ENCODE peak calls at places on chromosomes 5 and 9, in seven cellular contexts. I is tibial nerve, P is esophagus squamous epithelium, N is stomach, J is H1, F is heart left ventricle, S is ovary. O is an unnamed sample. For H3K4me1 and H3K36me3, the result is how much of the 10 kb centered on the place peaks cover.

GRCh38 chr5:111399113-111399512 is 113.2 kb downstream of the STARD4 start:
- DNase-seq in I (no peak), P (no peak), N (no peak), J (no peak), F (no peak), S (no peak), O (no peak)

GRCh38 chr9:71249729-71250317 is 128.4 kb upstream of the TRPM3 start:
- DNase-seq in I (no peak), P (no peak), N (no peak), J (no peak), F (no peak), S (no peak), O (no peak)

GRCh38 chr9:110578896-110579752 is at the start of gene SVEP1:
- DNase-seq in I (peak), P (no peak), N (no peak), J (peak), F (peak), S (peak), O (no peak)

GRCh38 chr5:170552486-170553122 is 48.8 kb downstream of the KCNIP1 start:
- DNase-seq in I (peak), P (no peak), N (peak), J (no peak), F (peak), S (peak), O (no peak)

GRCh38 chr5:95895771-95896170 is 65.9 kb downstream of the ELL2 start:
- DNase-seq in I (no peak), P (no peak), N (no peak), J (no peak), F (no peak), S (no peak), O (no peak)

GRCh38 chr9:126927419-126927818 is 12.8 kb downstream of the RALGPS1 start:
- DNase-seq in I (no peak), P (no peak), N (no peak), J (no peak), F (no peak), S (no peak), O (no peak)

GRCh38 chr5:55868846-55869245 is 17.7 kb downstream of the IL31RA start:
- DNase-seq in I (no peak), P (no peak), N (no peak), J (no peak), F (no peak), S (no peak), O (no peak)

GRCh38 chr5:71874521-71874920 is 155.4 kb downstream of the CARTPT start:
- DNase-seq in I (no peak), P (no peak), N (no peak), J (no peak), F (no peak), S (no peak), O (no peak)

GRCh38 chr9:9318959-9319505 is 1293.8 kb downstream of the PTPRD start:
- DNase-seq in I (no peak), P (no peak), N (no peak), J (no peak), F (no peak), S (no peak), O (no peak)

GRCh38 chr9:38263534-38263933 is 129.0 kb upstream of the ALDH1B1 start:
- DNase-seq in I (no peak), P (no peak), N (no peak), J (no peak), F (no peak), S (no peak), O (no peak)

GRCh38 chr9:113589890-113590289 is 126.4 kb downstream of the RGS3 start:
- DNase-seq in I (no peak), P (no peak), N (no peak), J (no peak), F (no peak), S (no peak), O (no peak)

GRCh38 chr5:135747824-135748223 is 86.6 kb upstream of the SLC25A48 start:
- DNase-seq in I (no peak), P (no peak), N (no peak), J (no peak), F (no peak), S (no peak), O (no peak)

GRCh38 chr5:88690619-88691560 is 192.1 kb downstream of the MEF2C start:
- DNase-seq in I (no peak), P (no peak), N (peak), J (peak), F (peak), S (peak), O (peak)

GRCh38 chr5:158978061-158978745 is 121.5 kb downstream of the EBF1 start:
- DNase-seq in I (no peak), P (no peak), N (no peak), J (no peak), F (no peak), S (no peak), O (no peak)
- H3K4me1 ChIP-seq in I (under half), P (under half), N (under half), J (under half), F (under half), S (under half), O (under half)

DNA sequence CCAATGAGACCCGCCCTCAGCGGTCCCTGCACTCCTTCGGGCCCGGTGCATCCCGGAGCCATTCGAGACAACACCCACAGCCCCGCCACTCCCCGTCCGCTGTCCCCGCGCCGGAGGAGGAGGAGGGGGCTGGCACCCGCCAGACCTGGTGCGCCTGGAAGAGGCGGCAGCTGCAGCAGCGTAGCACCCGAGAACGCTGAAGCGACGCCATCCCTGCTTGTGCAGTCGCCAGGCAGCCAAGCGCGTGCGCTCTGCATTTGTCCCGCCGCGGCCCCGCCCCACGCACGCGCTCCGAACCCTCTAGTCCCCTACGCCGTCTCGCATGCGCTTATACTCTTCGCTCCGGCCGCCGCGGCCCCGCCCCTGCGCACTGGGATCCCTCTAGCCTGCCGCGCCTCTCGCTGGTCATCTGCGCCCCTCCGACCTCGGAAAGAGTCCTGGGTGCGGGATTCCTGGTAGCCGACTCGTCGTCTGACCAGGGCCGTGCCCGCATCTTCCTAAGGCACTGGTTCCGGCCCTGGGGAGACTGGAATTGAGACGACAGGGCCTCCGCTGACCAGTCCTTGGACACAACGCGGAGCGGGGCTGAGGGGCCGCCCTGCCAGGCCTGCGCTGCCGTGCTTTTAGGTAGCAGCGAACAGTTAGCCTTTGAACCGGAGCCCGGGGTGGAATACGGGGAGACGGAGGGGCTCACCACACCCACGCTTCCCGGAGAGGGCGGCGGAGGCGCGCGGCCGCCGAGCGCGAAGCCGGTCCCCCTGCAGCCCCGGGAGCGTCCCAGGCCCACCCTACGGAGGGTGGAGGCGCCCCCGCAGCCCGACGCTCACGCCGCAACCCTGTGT is at the start of gene MRNIP:
- DNase-seq in I (peak), P (peak), N (peak), J (peak), F (peak), S (peak), O (peak)
- TF ChIP-seq POLR2A in I (no peak), P (peak), N (no peak), J (peak), F (peak), S (peak), O (no peak)

DNA sequence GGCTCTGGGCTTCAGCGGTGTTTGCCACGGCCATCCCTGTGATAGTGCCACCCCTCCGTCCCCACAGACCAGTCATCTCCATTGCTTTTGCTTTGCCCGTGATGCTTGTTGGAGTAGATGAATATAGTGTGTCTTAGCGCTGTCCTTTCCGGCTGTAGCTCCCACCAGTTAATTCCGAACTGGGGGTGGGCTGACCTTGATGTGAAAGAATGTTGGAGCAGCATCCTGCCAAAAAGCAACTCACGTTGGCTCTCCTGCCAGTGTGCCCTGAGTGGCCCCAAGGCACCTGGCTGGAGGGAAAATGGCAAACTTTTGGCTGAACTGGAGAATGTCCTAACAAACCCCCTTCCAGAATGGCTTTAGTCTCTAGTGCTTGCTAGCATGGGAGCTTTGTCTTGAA is 20.0 kb downstream of the CLTA start:
- DNase-seq in I (no peak), P (no peak), N (no peak), J (no peak), F (no peak), S (no peak), O (no peak)
- H3K36me3 ChIP-seq in I (half or more), P (half or more), N (half or more), J (under half), F (half or more), S (under half), O (under half)

DNA sequence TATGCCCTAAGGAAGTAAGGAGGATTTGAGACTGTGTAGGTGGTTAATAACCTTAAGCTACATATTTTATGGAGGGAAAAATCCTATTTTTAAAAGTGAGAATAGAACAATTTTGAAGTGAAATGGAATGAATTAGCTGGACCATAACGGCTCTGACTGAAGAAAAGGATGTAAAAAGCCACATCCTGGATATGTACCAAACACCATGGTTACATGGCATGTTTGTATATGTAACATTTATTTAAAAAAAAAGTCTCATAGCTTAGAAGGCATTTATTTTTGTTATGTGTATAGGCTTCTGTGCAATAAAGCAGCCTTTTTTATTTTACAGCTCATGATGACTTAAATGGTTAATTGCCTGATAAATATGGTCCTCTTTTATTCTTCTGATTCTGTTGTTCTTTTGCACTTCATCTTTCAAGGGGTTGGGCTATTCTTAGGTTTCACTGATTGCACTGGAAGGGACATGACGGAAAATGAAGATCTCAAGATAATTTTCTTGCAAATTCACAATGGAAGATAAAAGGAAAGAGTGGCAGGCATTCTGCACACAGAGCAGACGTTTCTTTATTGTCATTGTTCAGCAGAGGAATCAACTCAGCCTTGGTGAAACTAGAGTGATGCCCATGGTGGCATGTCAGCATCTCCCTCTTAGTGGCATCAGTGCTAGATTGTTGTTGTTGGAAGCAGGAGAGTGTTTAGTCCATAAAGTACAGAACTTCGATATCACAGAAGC is 63.1 kb downstream of the DOCK8 start:
- DNase-seq in I (no peak), P (no peak), N (no peak), J (no peak), F (no peak), S (no peak), O (no peak)
- H3K4me1 ChIP-seq in I (under half), P (under half), N (under half), J (under half), F (under half), S (under half), O (under half)

GRCh38 chr5:15420201-15420600 is 79.8 kb upstream of the FBXL7 start:
- DNase-seq in I (peak), P (no peak), N (no peak), J (no peak), F (peak), S (peak), O (no peak)
- TF ChIP-seq POLR2A in I (no peak), P (no peak), N (no peak), J (no peak), F (no peak), S (no peak), O (no peak)